ENCODE peak calls at places on chromosome 21, in four cellular contexts. I is A549; W is activated CD8-positive, alpha-beta T cell treated with anti-CD3 and anti-CD28 coated beads for 36 hours; D is GM20000. J is an unnamed sample.

GRCh38 chr21:33729631-33730030 is 87.3 kb downstream of the ITSN1 start:
- DNase-seq in I (no peak), W (no peak), D (no peak), J (no peak)

GRCh38 chr21:46663754-46664153 is 28.3 kb downstream of the PRMT2 start:
- DNase-seq in I (no peak), W (no peak), D (no peak), J (no peak)

GRCh38 chr21:34722684-34723300 is 54.0 kb downstream of the CLIC6 start:
- DNase-seq in I (no peak), W (peak), D (peak), J (peak)

GRCh38 chr21:35783686-35784085 is 276.6 kb downstream of the SETD4 start:
- DNase-seq in I (no peak), W (no peak), D (no peak), J (no peak)

GRCh38 chr21:31284797-31285397 is 59.2 kb downstream of the TIAM1 start:
- DNase-seq in I (no peak), W (no peak), D (no peak), J (no peak)

GRCh38 chr21:38742580-38743260 is 63.0 kb upstream of the ETS2 start:
- DNase-seq in I (no peak), W (no peak), D (no peak), J (no peak)

GRCh38 chr21:35563885-35564451 is 496.4 kb downstream of the SETD4 start:
- DNase-seq in I (no peak), W (no peak), D (no peak), J (no peak)

GRCh38 chr21:23858878-23859277 is 1748.4 kb downstream of the MRPL39 start:
- DNase-seq in I (no peak), W (peak), D (no peak), J (no peak)

GRCh38 chr21:42239973-42240372 is 21.0 kb downstream of the ABCG1 start:
- DNase-seq in I (no peak), W (peak), D (no peak), J (no peak)
- TF ChIP-seq CTCF in I (no peak), W (no peak), D (no peak), J (no peak)

GRCh38 chr21:42550817-42551216 is 37.2 kb downstream of the SLC37A1 start:
- DNase-seq in I (no peak), W (no peak), D (no peak), J (no peak)

GRCh38 chr21:42552407-42553336 is 39.0 kb downstream of the SLC37A1 start:
- DNase-seq in I (no peak), W (no peak), D (no peak), J (no peak)

GRCh38 chr21:42554251-42554937 is 40.7 kb downstream of the SLC37A1 start:
- DNase-seq in I (no peak), W (no peak), D (no peak), J (no peak)

GRCh38 chr21:42555756-42556438 is 42.2 kb downstream of the SLC37A1 start:
- DNase-seq in I (no peak), W (no peak), D (no peak), J (no peak)

DNA sequence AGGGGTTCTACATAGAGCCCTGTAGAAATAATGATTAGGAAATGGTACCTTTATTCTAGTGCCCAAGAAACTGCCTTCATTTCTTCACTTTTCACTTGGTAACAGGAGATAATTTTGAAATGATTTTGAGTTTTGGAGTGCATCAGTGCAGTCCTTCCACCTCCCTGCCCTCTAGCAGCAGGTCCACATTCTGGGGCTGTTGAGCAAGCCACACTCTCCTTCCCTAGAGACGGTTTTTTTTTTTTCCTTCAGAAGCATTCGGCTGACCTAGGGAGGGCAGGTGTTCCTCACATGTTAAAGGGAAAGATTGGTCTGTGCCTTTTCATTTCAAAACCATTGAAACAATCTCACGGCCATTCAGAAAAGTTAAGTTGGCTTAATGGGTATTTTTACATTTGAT is 39.8 kb downstream of the SLC37A1 start:
- DNase-seq in I (no peak), W (no peak), D (no peak), J (no peak)
- TF ChIP-seq CTCF in I (no peak), W (no peak), D (peak), J (peak)

GRCh38 chr21:41666641-41667051 is 100.2 kb downstream of the RIPK4 start:
- DNase-seq in I (no peak), W (no peak), D (no peak), J (no peak)

GRCh38 chr21:41665766-41666595 is 100.9 kb downstream of the RIPK4 start:
- DNase-seq in I (no peak), W (no peak), D (no peak), J (no peak)

GRCh38 chr21:41663805-41664788 is 102.8 kb downstream of the RIPK4 start:
- DNase-seq in I (no peak), W (peak), D (no peak), J (no peak)

GRCh38 chr21:41667136-41667535 is 99.7 kb downstream of the RIPK4 start:
- DNase-seq in I (no peak), W (no peak), D (no peak), J (no peak)

GRCh38 chr21:41664881-41665765 is 101.7 kb downstream of the RIPK4 start:
- DNase-seq in I (no peak), W (no peak), D (no peak), J (no peak)
- TF ChIP-seq CTCF in I (no peak), W (no peak), D (no peak), J (no peak)

GRCh38 chr21:36980280-36981048 is 14.0 kb upstream of the HLCS start:
- DNase-seq in I (no peak), W (peak), D (no peak), J (peak)
- TF ChIP-seq CTCF in I (no peak), W (no peak), D (no peak), J (no peak)

DNA sequence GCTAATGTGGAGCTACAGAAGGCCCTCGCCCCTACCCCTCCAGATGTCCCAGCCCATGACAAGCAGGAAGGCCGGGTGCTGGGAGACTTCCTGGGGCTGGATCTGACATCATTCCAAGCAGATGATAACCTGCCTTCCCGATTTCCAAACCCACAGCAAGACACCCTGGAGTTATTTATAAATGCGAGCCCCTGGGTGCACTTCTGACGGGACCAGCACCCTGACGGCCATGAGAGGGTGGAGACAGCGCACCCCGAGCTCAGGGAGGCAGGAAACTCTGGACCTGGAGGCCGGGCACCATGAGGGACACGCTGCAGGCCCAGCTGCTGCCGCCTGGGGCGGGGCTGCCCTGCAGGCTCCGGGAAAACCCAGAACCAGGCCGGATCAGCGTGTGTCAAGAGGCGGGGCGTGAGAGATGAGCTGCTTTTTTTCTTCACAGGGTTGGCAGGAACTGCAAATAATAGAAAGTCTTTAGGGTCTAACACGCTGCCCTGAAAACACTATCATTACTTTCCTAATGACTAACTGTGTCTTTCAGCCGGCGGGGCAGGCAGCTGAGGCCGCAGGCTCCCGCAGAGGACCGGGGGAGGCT is 2.5 kb upstream of the PCBP3 start:
- DNase-seq in I (no peak), W (no peak), D (no peak), J (no peak)
- TF ChIP-seq CTCF in I (no peak), W (no peak), D (no peak), J (no peak)

GRCh38 chr21:32414579-32415358 is 2.3 kb downstream of the EVA1C start:
- DNase-seq in I (no peak), W (no peak), D (no peak), J (no peak)
- TF ChIP-seq CTCF in I (peak), W (no peak), D (no peak), J (no peak)

GRCh38 chr21:15022608-15023261 is 42.1 kb downstream of the NRIP1 start:
- DNase-seq in I (no peak), W (no peak), D (no peak), J (no peak)
- TF ChIP-seq CTCF in I (no peak), W (no peak), D (no peak), J (no peak)

GRCh38 chr21:21003701-21004100 is 5.5 kb downstream of the NCAM2 start:
- DNase-seq in I (no peak), W (no peak), D (no peak), J (no peak)
- TF ChIP-seq CTCF in I (no peak), W (peak), D (peak), J (peak)

J was measured in GM10248.